ENCODE peak calls at places on chromosomes 5 and 9, in four cellular contexts. X, H, Z and O are unnamed samples.

GRCh38 chr5:110726249-110727024 is at the start of gene TMEM232:
- DNase-seq in X (peak; percentile 82), H (peak; percentile 48), Z (peak; percentile 77), O (peak; percentile 85)

GRCh38 chr5:32710335-32710858 is 724 bp upstream of the NPR3 start:
- DNase-seq in X (peak; percentile 76), H (peak; percentile 16), Z (peak; percentile 73), O (peak; percentile 76)

GRCh38 chr5:131355972-131356528 is 92.2 kb downstream of the CDC42SE2 start:
- DNase-seq in X (no peak), H (no peak), Z (no peak), O (no peak)

GRCh38 chr9:71685394-71685793 is 82.9 kb downstream of the CEMIP2 start:
- DNase-seq in X (no peak), H (no peak), Z (no peak), O (no peak)

GRCh38 chr5:65489119-65489518 is 7.4 kb upstream of the ADAMTS6 start:
- DNase-seq in X (no peak), H (no peak), Z (no peak), O (no peak)

GRCh38 chr5:179124853-179125788 is 64.9 kb downstream of the ZNF354C start:
- DNase-seq in X (no peak), H (no peak), Z (no peak), O (no peak)

GRCh38 chr5:135709998-135710670 is 124.3 kb upstream of the SLC25A48 start:
- DNase-seq in X (no peak), H (no peak), Z (no peak), O (peak; percentile 39)

GRCh38 chr9:96026655-96027213 is 151.2 kb downstream of the ERCC6L2 start:
- DNase-seq in X (no peak), H (no peak), Z (no peak), O (no peak)

GRCh38 chr5:149380466-149381121 is 1.5 kb upstream of the IL17B start:
- DNase-seq in X (no peak), H (peak; percentile 82), Z (no peak), O (no peak)

GRCh38 chr9:80320916-80321315 is 749.2 kb downstream of the TLE4 start:
- DNase-seq in X (no peak), H (no peak), Z (no peak), O (no peak)

GRCh38 chr5:115472601-115473000 is 72.0 kb downstream of the FEM1C start:
- DNase-seq in X (no peak), H (no peak), Z (peak; percentile 75), O (no peak)

GRCh38 chr5:180860273-180860886 is 696 bp downstream of the ZFP62 start:
- DNase-seq in X (no peak), H (no peak), Z (peak; percentile 60), O (peak; percentile 23)

GRCh38 chr5:32428426-32428825 is 16.1 kb downstream of the ZFR start:
- DNase-seq in X (no peak), H (no peak), Z (no peak), O (no peak)

GRCh38 chr9:12702160-12702758 is 9.1 kb downstream of the TYRP1 start:
- DNase-seq in X (peak; percentile 38), H (peak; percentile 37), Z (no peak), O (peak; percentile 39)

GRCh38 chr5:131263648-131264452 is at the start of gene CDC42SE2:
- DNase-seq in X (peak; percentile 89), H (peak; percentile 85), Z (peak; percentile 92), O (peak; percentile 86)

GRCh38 chr9:28648723-28649122 is 1075.4 kb upstream of the C9orf72 start:
- DNase-seq in X (no peak), H (no peak), Z (no peak), O (no peak)

GRCh38 chr9:27945386-27945785 is 372.1 kb upstream of the C9orf72 start:
- DNase-seq in X (no peak), H (no peak), Z (no peak), O (no peak)

GRCh38 chr5:61162832-61163567 is 732 bp upstream of the SMIM15 start:
- DNase-seq in X (no peak), H (no peak), Z (no peak), O (peak; percentile 45)

GRCh38 chr5:175162036-175162435 is 281.9 kb downstream of the DRD1 start:
- DNase-seq in X (no peak), H (no peak), Z (no peak), O (no peak)

GRCh38 chr5:135162661-135163265 is 128.7 kb upstream of the PITX1 start:
- DNase-seq in X (no peak), H (no peak), Z (no peak), O (no peak)

GRCh38 chr5:73236541-73237128 is 63.6 kb downstream of the TMEM174 start:
- DNase-seq in X (no peak), H (no peak), Z (no peak), O (no peak)

GRCh38 chr5:80275347-80275746 is 19.5 kb upstream of the SERINC5 start:
- DNase-seq in X (no peak), H (no peak), Z (no peak), O (no peak)

GRCh38 chr5:180340856-180341255 is 12.3 kb downstream of the GFPT2 start:
- DNase-seq in X (no peak), H (no peak), Z (peak; percentile 47), O (no peak)

GRCh38 chr5:1929108-1929991 is 46.6 kb upstream of the IRX4 start:
- DNase-seq in X (no peak), H (no peak), Z (no peak), O (no peak)
- TF ChIP-seq POLR2A in X (no peak), H (no peak), Z (no peak), O (no peak)

DNA sequence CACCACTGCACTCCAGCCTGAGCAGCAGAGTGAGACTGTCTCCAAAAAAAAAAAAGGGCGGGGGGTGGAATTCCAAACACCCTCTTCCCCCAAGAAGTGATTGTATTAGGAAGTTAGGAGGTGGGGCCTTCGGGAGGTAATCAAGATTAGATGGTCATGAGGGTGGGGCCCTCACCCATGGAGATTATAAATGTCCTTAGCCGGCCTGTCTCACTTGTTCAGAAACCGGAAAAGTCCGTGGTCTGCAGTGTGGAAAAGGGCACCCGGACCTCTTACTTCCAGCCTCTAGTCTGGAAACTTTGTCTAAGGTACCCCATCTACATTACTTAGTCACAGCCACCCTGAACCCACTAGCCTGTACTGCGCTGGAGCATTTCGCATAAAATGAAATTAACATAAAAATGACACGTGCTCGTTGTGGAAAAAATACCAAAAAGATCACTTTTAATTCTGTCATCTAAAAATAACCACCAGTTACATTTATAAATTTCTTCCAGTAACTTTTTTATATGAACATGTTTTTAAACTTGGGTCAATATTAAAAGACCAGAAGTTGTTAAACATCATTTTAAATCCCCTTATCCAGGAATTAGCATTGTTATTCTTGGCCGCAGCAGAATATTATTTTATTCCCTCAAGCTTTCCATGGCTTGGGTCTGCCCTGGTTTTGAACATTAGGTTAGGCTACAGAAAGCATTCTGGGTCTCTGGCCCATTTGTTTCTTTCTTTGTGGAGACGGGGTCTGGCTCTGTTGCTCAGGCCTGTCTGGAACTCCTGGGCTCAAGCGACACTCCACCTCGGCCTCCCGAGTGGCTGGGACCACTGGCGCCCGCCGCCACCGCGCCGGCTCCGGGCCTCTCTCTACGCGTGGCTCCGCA is 1.1 kb upstream of the CKS2 start:
- DNase-seq in X (no peak), H (no peak), Z (no peak), O (peak; percentile 16)
- TF ChIP-seq POLR2A in X (no peak), H (no peak), Z (no peak), O (no peak)

GRCh38 chr9:133915534-133916158 is 76.5 kb downstream of the VAV2 start:
- DNase-seq in X (no peak), H (no peak), Z (no peak), O (no peak)
- TF ChIP-seq POLR2A in X (no peak), H (no peak), Z (no peak), O (no peak)

DNA sequence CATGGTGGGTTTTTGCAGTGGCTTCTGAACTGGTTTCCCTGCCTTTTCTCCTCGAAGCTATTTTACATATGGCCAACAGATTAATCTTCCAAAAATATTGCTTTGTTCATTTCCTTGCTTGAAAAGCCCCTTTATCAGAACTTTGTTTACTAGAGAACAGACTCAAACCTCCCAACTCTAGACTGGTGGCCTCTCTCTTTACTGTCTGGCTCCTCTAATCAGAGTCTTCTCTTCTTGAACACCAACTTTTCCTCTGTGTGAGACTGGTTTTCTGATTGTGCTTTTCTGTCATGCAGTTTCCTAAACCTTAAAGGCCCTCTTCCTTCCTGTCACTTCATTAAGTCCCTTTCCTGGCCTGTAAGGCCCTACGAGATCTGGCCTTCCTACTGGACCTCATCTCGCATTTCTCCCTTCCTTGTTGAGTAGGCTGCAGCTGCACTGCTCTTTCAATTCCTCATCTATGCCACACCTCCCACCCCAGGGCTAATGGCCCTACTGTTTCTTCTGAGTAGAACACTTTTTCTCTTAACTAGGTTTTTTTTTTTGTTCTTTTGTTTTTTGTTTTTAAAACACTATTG is 5.7 kb downstream of the C9orf43 start:
- DNase-seq in X (no peak), H (no peak), Z (no peak), O (no peak)
- TF ChIP-seq POLR2A in X (no peak), H (no peak), Z (no peak), O (no peak)

DNA sequence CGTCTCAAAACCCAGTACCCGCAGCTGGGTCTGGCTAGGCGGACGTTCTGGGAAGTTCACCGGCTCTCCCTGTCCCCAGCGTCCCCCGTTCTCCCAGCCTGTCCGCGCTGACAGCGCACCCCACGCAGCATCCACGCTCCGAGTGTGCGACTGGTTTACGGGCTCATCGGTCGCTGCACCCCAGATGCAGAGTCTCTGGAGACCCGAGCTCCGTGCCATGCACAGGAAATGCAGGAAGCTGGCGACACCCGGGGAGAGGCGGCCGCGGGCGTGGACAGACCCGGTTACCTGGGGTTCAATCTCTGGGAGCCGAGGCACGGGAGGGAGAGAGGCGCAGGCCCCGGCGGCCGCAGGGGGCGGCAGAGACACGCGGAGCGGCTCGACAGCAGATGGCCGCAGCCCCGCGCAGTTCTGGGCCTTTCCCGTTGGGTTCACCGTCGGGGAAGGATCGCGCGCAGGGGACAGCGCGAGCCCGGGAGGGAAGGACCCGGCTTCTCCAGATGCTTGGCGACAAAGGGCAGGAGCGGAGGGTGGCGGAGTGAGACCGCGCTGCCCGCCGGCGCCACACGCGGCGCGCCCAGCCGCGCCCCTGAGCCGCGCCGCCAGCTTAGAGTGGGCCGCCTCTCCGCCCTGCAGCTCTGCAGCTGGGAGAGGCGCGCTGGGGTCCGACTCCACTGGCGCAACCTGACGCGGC is 558 bp downstream of the SHROOM1 start:
- DNase-seq in X (peak; percentile 85), H (peak; percentile 77), Z (peak; percentile 89), O (peak; percentile 78)
- TF ChIP-seq POLR2A in X (no peak), H (no peak), Z (no peak), O (peak; percentile 14)